ENCODE peak calls at places on chromosomes 13 and 19, in four cellular contexts. B is naive thymus-derived CD8-positive, alpha-beta T cell; X is gastroesophageal sphincter; M is natural killer cell. Y is an unnamed sample.

GRCh38 chr19:34276614-34277013 is 22.3 kb downstream of the GARRE1 start:
- ATAC-seq in B (no peak), X (no peak), M (no peak), Y (no peak)

GRCh38 chr19:51427220-51427619 is 9.8 kb upstream of the SIGLEC10 start:
- ATAC-seq in B (no peak), X (no peak), M (no peak), Y (no peak)

GRCh38 chr13:21006141-21007005 is 55.0 kb downstream of the LATS2 start:
- ATAC-seq in B (no peak), X (no peak), M (no peak), Y (no peak)

GRCh38 chr19:53538378-53539109 is 599 bp downstream of the ZNF331 start:
- ATAC-seq in B (peak; percentile 21), X (peak; percentile 23), M (no peak), Y (peak; percentile 42)

GRCh38 chr19:55354698-55355212 is at the start of gene COX6B2:
- ATAC-seq in B (no peak), X (no peak), M (no peak), Y (peak; percentile 12)

GRCh38 chr19:54325194-54325621 is 12.2 kb upstream of the LILRA5 start:
- ATAC-seq in B (peak; percentile 70), X (no peak), M (peak; percentile 90), Y (peak; percentile 57)

GRCh38 chr13:19764237-19764636 is 18.5 kb downstream of the PSPC1 start:
- ATAC-seq in B (no peak), X (no peak), M (no peak), Y (no peak)

GRCh38 chr13:40629678-40630384 is 36.6 kb downstream of the FOXO1 start:
- ATAC-seq in B (no peak), X (peak; percentile 5), M (no peak), Y (no peak)

GRCh38 chr13:84661718-84662117 is 779.4 kb upstream of the SLITRK1 start:
- ATAC-seq in B (no peak), X (no peak), M (no peak), Y (no peak)

GRCh38 chr13:77565635-77566034 is 30.1 kb downstream of the SCEL start:
- ATAC-seq in B (no peak), X (no peak), M (no peak), Y (no peak)

GRCh38 chr19:55857149-55857548 is 20.8 kb downstream of the NLRP4 start:
- ATAC-seq in B (no peak), X (no peak), M (no peak), Y (no peak)

GRCh38 chr19:13083008-13083404 is 19.7 kb downstream of the LYL1 start:
- ATAC-seq in B (no peak), X (no peak), M (no peak), Y (no peak)

GRCh38 chr13:33183431-33184130 is 102.0 kb downstream of the STARD13 start:
- ATAC-seq in B (no peak), X (no peak), M (no peak), Y (no peak)

GRCh38 chr13:97809576-97809975 is 143.9 kb upstream of the IPO5 start:
- ATAC-seq in B (no peak), X (no peak), M (no peak), Y (no peak)

GRCh38 chr19:426725-427445 is 17.9 kb upstream of the C2CD4C start:
- ATAC-seq in B (no peak), X (no peak), M (no peak), Y (no peak)

GRCh38 chr13:67155898-67156717 is 74.0 kb downstream of the PCDH9 start:
- ATAC-seq in B (no peak), X (no peak), M (no peak), Y (no peak)

GRCh38 chr19:5893907-5894703 is 9.5 kb downstream of the NDUFA11 start:
- ATAC-seq in B (no peak), X (no peak), M (no peak), Y (peak; percentile 27)

GRCh38 chr19:55461974-55462628 is 659 bp upstream of the ISOC2 start:
- ATAC-seq in B (no peak), X (no peak), M (no peak), Y (no peak)

GRCh38 chr13:45207319-45207718 is 6.5 kb upstream of the KCTD4 start:
- ATAC-seq in B (no peak), X (no peak), M (no peak), Y (no peak)

GRCh38 chr13:50149143-50149703 is 134.0 kb downstream of the KCNRG start:
- ATAC-seq in B (no peak), X (no peak), M (no peak), Y (no peak)

GRCh38 chr13:45575146-45575829 is 40.3 kb downstream of the ERICH6B start:
- ATAC-seq in B (no peak), X (no peak), M (no peak), Y (no peak)

GRCh38 chr19:33797821-33798633 is 1.4 kb downstream of the KCTD15 start:
- ATAC-seq in B (no peak), X (peak; percentile 26), M (no peak), Y (peak; percentile 62)

Y was measured in esophagus mucosa.